ENCODE peak calls at places on chromosomes 3 and 15, in eight cellular contexts. One of them, this sample, is unnamed.

GRCh38 chr15:67945131-67945530 is 105.3 kb upstream of the RNU6-1 start:
- DNase-seq in lower lobe of right lung: no peak
- DNase-seq in fibroblast of lung: no peak
- DNase-seq in ovary: no peak
- DNase-seq in CD8-positive, alpha-beta T cell: no peak
- DNase-seq in cardiac muscle cell: no peak
- DNase-seq in heart left ventricle: no peak
- DNase-seq in PC-3: no peak
- DNase-seq in this sample: no peak

GRCh38 chr3:112672716-112673506 is 32.0 kb upstream of the CCDC80 start:
- DNase-seq in cardiac muscle cell: no peak
- DNase-seq in CD8-positive, alpha-beta T cell: no peak
- DNase-seq in heart left ventricle: no peak
- DNase-seq in ovary: no peak
- DNase-seq in PC-3: no peak
- DNase-seq in fibroblast of lung: no peak
- DNase-seq in lower lobe of right lung: no peak
- DNase-seq in this sample: no peak

GRCh38 chr3:120661963-120662347 is 20.1 kb downstream of the HGD start:
- DNase-seq in PC-3: no peak
- DNase-seq in cardiac muscle cell: no peak
- DNase-seq in heart left ventricle: no peak
- DNase-seq in lower lobe of right lung: no peak
- DNase-seq in CD8-positive, alpha-beta T cell: no peak
- DNase-seq in ovary: no peak
- DNase-seq in fibroblast of lung: no peak
- DNase-seq in this sample: no peak

GRCh38 chr3:17865626-17866025 is 123.2 kb upstream of the TBC1D5 start:
- DNase-seq in fibroblast of lung: no peak
- DNase-seq in ovary: no peak
- DNase-seq in PC-3: no peak
- DNase-seq in cardiac muscle cell: no peak
- DNase-seq in lower lobe of right lung: no peak
- DNase-seq in CD8-positive, alpha-beta T cell: no peak
- DNase-seq in heart left ventricle: no peak
- DNase-seq in this sample: no peak

GRCh38 chr15:57969355-57969754 is 96.2 kb downstream of the ALDH1A2 start:
- DNase-seq in PC-3: peak; percentile 49
- DNase-seq in ovary: no peak
- DNase-seq in CD8-positive, alpha-beta T cell: no peak
- DNase-seq in heart left ventricle: no peak
- DNase-seq in lower lobe of right lung: no peak
- DNase-seq in fibroblast of lung: no peak
- DNase-seq in cardiac muscle cell: peak; percentile 46
- DNase-seq in this sample: no peak

GRCh38 chr3:37466660-37467359 is 292.4 kb upstream of the LRRFIP2 start:
- DNase-seq in fibroblast of lung: no peak
- DNase-seq in heart left ventricle: peak; percentile 26
- DNase-seq in ovary: no peak
- DNase-seq in lower lobe of right lung: no peak
- DNase-seq in cardiac muscle cell: no peak
- DNase-seq in PC-3: no peak
- DNase-seq in CD8-positive, alpha-beta T cell: no peak
- DNase-seq in this sample: no peak

GRCh38 chr3:82100378-82100777 is 338.9 kb upstream of the GBE1 start:
- DNase-seq in PC-3: no peak
- DNase-seq in CD8-positive, alpha-beta T cell: no peak
- DNase-seq in cardiac muscle cell: no peak
- DNase-seq in heart left ventricle: no peak
- DNase-seq in fibroblast of lung: peak; percentile 82
- DNase-seq in ovary: no peak
- DNase-seq in lower lobe of right lung: no peak
- DNase-seq in this sample: no peak

GRCh38 chr3:31124368-31124767 is 229.9 kb upstream of the GADL1 start:
- DNase-seq in PC-3: no peak
- DNase-seq in cardiac muscle cell: no peak
- DNase-seq in fibroblast of lung: peak; percentile 90
- DNase-seq in lower lobe of right lung: no peak
- DNase-seq in ovary: no peak
- DNase-seq in heart left ventricle: no peak
- DNase-seq in CD8-positive, alpha-beta T cell: no peak
- DNase-seq in this sample: no peak

GRCh38 chr3:129440648-129441190 is 695 bp downstream of the IFT122 start:
- DNase-seq in fibroblast of lung: no peak
- DNase-seq in cardiac muscle cell: no peak
- DNase-seq in CD8-positive, alpha-beta T cell: no peak
- DNase-seq in PC-3: no peak
- DNase-seq in heart left ventricle: no peak
- DNase-seq in lower lobe of right lung: no peak
- DNase-seq in ovary: no peak
- DNase-seq in this sample: no peak

GRCh38 chr3:15520185-15520584 is 1.3 kb downstream of the COLQ start:
- DNase-seq in fibroblast of lung: no peak
- DNase-seq in PC-3: no peak
- DNase-seq in heart left ventricle: peak; percentile 36
- DNase-seq in lower lobe of right lung: no peak
- DNase-seq in cardiac muscle cell: no peak
- DNase-seq in CD8-positive, alpha-beta T cell: no peak
- DNase-seq in ovary: no peak
- DNase-seq in this sample: no peak

GRCh38 chr3:22245122-22245521 is 494.1 kb upstream of the ZNF385D start:
- DNase-seq in CD8-positive, alpha-beta T cell: no peak
- DNase-seq in PC-3: peak; percentile 93
- DNase-seq in lower lobe of right lung: no peak
- DNase-seq in fibroblast of lung: peak; percentile 89
- DNase-seq in ovary: no peak
- DNase-seq in heart left ventricle: no peak
- DNase-seq in cardiac muscle cell: peak; percentile 93
- DNase-seq in this sample: no peak

GRCh38 chr15:70580958-70581357 is 182.4 kb downstream of the UACA start:
- DNase-seq in CD8-positive, alpha-beta T cell: no peak
- DNase-seq in PC-3: no peak
- DNase-seq in cardiac muscle cell: no peak
- DNase-seq in fibroblast of lung: no peak
- DNase-seq in lower lobe of right lung: no peak
- DNase-seq in ovary: no peak
- DNase-seq in heart left ventricle: no peak
- DNase-seq in this sample: no peak
- H3K27me3 ChIP-seq in CD8-positive, alpha-beta T cell: no peaks in the 10 kb centered on the region
- H3K27me3 ChIP-seq in PC-3: no peaks in the 10 kb centered on the region
- H3K27me3 ChIP-seq in cardiac muscle cell: peaks cover 13% of the 10 kb centered on the region
- H3K27me3 ChIP-seq in fibroblast of lung: peaks cover 3% of the 10 kb centered on the region
- H3K27me3 ChIP-seq in lower lobe of right lung: peaks cover 22% of the 10 kb centered on the region
- H3K27me3 ChIP-seq in ovary: no peaks in the 10 kb centered on the region
- H3K27me3 ChIP-seq in heart left ventricle: peaks cover 10% of the 10 kb centered on the region
- H3K27me3 ChIP-seq in this sample: no peaks in the 10 kb centered on the region

GRCh38 chr3:169362872-169363271 is 300.6 kb downstream of the MECOM start:
- DNase-seq in heart left ventricle: no peak
- DNase-seq in PC-3: peak; percentile 6
- DNase-seq in fibroblast of lung: no peak
- DNase-seq in ovary: no peak
- DNase-seq in CD8-positive, alpha-beta T cell: no peak
- DNase-seq in cardiac muscle cell: no peak
- DNase-seq in lower lobe of right lung: no peak
- DNase-seq in this sample: no peak
- H3K27me3 ChIP-seq in heart left ventricle: no peaks in the 10 kb centered on the region
- H3K27me3 ChIP-seq in PC-3: no peaks in the 10 kb centered on the region
- H3K27me3 ChIP-seq in fibroblast of lung: no peaks in the 10 kb centered on the region
- H3K27me3 ChIP-seq in ovary: no peaks in the 10 kb centered on the region
- H3K27me3 ChIP-seq in CD8-positive, alpha-beta T cell: no peaks in the 10 kb centered on the region
- H3K27me3 ChIP-seq in cardiac muscle cell: no peaks in the 10 kb centered on the region
- H3K27me3 ChIP-seq in lower lobe of right lung: no peaks in the 10 kb centered on the region
- H3K27me3 ChIP-seq in this sample: no peaks in the 10 kb centered on the region

GRCh38 chr3:13018561-13019242 is 54.5 kb downstream of the IQSEC1 start:
- DNase-seq in heart left ventricle: no peak
- DNase-seq in CD8-positive, alpha-beta T cell: no peak
- DNase-seq in lower lobe of right lung: peak; percentile 42
- DNase-seq in fibroblast of lung: no peak
- DNase-seq in cardiac muscle cell: no peak
- DNase-seq in ovary: no peak
- DNase-seq in PC-3: no peak
- DNase-seq in this sample: no peak
- H3K27me3 ChIP-seq in heart left ventricle: no peaks in the 10 kb centered on the region
- H3K27me3 ChIP-seq in CD8-positive, alpha-beta T cell: no peaks in the 10 kb centered on the region
- H3K27me3 ChIP-seq in lower lobe of right lung: no peaks in the 10 kb centered on the region
- H3K27me3 ChIP-seq in fibroblast of lung: no peaks in the 10 kb centered on the region
- H3K27me3 ChIP-seq in cardiac muscle cell: no peaks in the 10 kb centered on the region
- H3K27me3 ChIP-seq in ovary: no peaks in the 10 kb centered on the region
- H3K27me3 ChIP-seq in PC-3: no peaks in the 10 kb centered on the region
- H3K27me3 ChIP-seq in this sample: no peaks in the 10 kb centered on the region

GRCh38 chr3:20698896-20699295 is 512.9 kb upstream of the SGO1 start:
- DNase-seq in lower lobe of right lung: no peak
- DNase-seq in ovary: no peak
- DNase-seq in CD8-positive, alpha-beta T cell: no peak
- DNase-seq in fibroblast of lung: no peak
- DNase-seq in cardiac muscle cell: no peak
- DNase-seq in heart left ventricle: no peak
- DNase-seq in PC-3: no peak
- DNase-seq in this sample: no peak

GRCh38 chr3:20692675-20693074 is 506.7 kb upstream of the SGO1 start:
- DNase-seq in ovary: no peak
- DNase-seq in cardiac muscle cell: no peak
- DNase-seq in fibroblast of lung: no peak
- DNase-seq in lower lobe of right lung: no peak
- DNase-seq in heart left ventricle: no peak
- DNase-seq in CD8-positive, alpha-beta T cell: no peak
- DNase-seq in PC-3: no peak
- DNase-seq in this sample: no peak

GRCh38 chr3:20700702-20701101 is 514.7 kb upstream of the SGO1 start:
- DNase-seq in lower lobe of right lung: no peak
- DNase-seq in ovary: no peak
- DNase-seq in cardiac muscle cell: no peak
- DNase-seq in heart left ventricle: peak; percentile 10
- DNase-seq in CD8-positive, alpha-beta T cell: no peak
- DNase-seq in PC-3: no peak
- DNase-seq in fibroblast of lung: no peak
- DNase-seq in this sample: no peak

DNA sequence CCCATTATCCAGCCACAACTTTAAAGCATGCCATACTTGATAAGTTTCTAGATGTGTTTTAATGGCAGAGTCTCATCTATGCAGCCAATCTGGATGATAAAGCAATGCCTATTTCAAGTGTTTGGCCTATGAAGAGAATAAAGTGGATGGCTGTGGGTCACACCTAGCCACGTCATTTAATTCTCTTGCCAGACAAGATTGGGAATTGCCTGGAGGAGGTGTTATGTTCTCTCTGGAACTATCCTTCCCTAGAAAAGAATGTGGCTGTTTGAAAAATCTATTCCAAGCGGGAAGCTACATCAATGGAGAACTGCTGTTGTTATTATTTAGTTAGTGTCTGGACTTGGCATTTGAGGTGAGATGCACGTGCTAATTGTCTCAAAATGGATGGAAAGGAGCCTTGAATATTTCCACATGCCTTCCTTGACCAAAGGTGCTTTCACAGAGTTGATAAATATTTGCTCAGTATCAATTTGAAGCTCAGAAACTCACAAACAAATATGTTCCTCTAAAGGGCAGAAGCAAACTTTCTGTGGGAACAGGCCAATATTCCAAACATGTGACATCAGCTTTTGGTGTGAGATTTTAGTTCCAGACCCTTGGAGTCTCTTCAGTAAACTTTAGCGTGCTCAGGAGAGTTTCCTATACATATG is 510.5 kb upstream of the SGO1 start:
- DNase-seq in ovary: no peak
- DNase-seq in PC-3: no peak
- DNase-seq in lower lobe of right lung: no peak
- DNase-seq in heart left ventricle: no peak
- DNase-seq in CD8-positive, alpha-beta T cell: no peak
- DNase-seq in fibroblast of lung: no peak
- DNase-seq in cardiac muscle cell: no peak
- DNase-seq in this sample: no peak
- H3K27me3 ChIP-seq in ovary: no peaks in the 10 kb centered on the region
- H3K27me3 ChIP-seq in PC-3: no peaks in the 10 kb centered on the region
- H3K27me3 ChIP-seq in lower lobe of right lung: no peaks in the 10 kb centered on the region
- H3K27me3 ChIP-seq in heart left ventricle: no peaks in the 10 kb centered on the region
- H3K27me3 ChIP-seq in CD8-positive, alpha-beta T cell: no peaks in the 10 kb centered on the region
- H3K27me3 ChIP-seq in fibroblast of lung: no peaks in the 10 kb centered on the region
- H3K27me3 ChIP-seq in cardiac muscle cell: no peaks in the 10 kb centered on the region
- H3K27me3 ChIP-seq in this sample: no peaks in the 10 kb centered on the region

GRCh38 chr3:42406727-42407450 is 3.5 kb downstream of the LYZL4 start:
- DNase-seq in cardiac muscle cell: no peak
- DNase-seq in CD8-positive, alpha-beta T cell: no peak
- DNase-seq in heart left ventricle: no peak
- DNase-seq in lower lobe of right lung: no peak
- DNase-seq in PC-3: no peak
- DNase-seq in fibroblast of lung: no peak
- DNase-seq in ovary: no peak
- DNase-seq in this sample: no peak

GRCh38 chr3:42410362-42410761 is at the start of gene LYZL4:
- DNase-seq in heart left ventricle: no peak
- DNase-seq in PC-3: no peak
- DNase-seq in fibroblast of lung: no peak
- DNase-seq in cardiac muscle cell: no peak
- DNase-seq in lower lobe of right lung: no peak
- DNase-seq in CD8-positive, alpha-beta T cell: no peak
- DNase-seq in ovary: no peak
- DNase-seq in this sample: no peak

GRCh38 chr3:42412526-42413155 is 2.2 kb upstream of the LYZL4 start:
- DNase-seq in CD8-positive, alpha-beta T cell: no peak
- DNase-seq in PC-3: no peak
- DNase-seq in fibroblast of lung: no peak
- DNase-seq in lower lobe of right lung: no peak
- DNase-seq in heart left ventricle: no peak
- DNase-seq in ovary: no peak
- DNase-seq in cardiac muscle cell: no peak
- DNase-seq in this sample: no peak

GRCh38 chr3:42408156-42408555 is 2.3 kb downstream of the LYZL4 start:
- DNase-seq in cardiac muscle cell: no peak
- DNase-seq in PC-3: no peak
- DNase-seq in CD8-positive, alpha-beta T cell: no peak
- DNase-seq in ovary: no peak
- DNase-seq in heart left ventricle: no peak
- DNase-seq in fibroblast of lung: no peak
- DNase-seq in lower lobe of right lung: no peak
- DNase-seq in this sample: no peak

DNA sequence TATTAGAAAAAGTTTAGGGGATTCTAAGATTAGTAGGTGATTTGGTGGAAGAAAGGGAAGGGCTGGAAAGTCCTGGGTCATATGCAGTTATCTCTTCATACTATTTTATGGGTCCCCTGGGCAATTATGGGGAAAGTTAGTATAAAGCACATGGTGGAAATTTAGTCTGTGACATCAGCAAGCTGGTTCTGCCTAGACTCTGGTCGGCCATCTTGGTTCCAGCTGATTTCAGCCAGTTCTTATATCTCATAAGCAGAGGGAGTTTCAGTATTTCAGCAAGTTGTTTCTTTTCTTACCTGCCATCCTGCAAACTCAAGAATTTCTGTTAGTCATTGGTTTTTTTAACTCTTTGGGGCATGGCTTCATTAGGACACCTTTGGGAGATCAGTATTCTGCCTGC is 1.0 kb upstream of the LYZL4 start:
- DNase-seq in fibroblast of lung: no peak
- DNase-seq in PC-3: no peak
- DNase-seq in heart left ventricle: no peak
- DNase-seq in cardiac muscle cell: no peak
- DNase-seq in ovary: no peak
- DNase-seq in lower lobe of right lung: no peak
- DNase-seq in CD8-positive, alpha-beta T cell: no peak
- DNase-seq in this sample: no peak
- H3K27me3 ChIP-seq in fibroblast of lung: peaks cover 5% of the 10 kb centered on the region
- H3K27me3 ChIP-seq in PC-3: peaks cover 62% of the 10 kb centered on the region
- H3K27me3 ChIP-seq in heart left ventricle: no peaks in the 10 kb centered on the region
- H3K27me3 ChIP-seq in cardiac muscle cell: no peaks in the 10 kb centered on the region
- H3K27me3 ChIP-seq in ovary: no peaks in the 10 kb centered on the region
- H3K27me3 ChIP-seq in lower lobe of right lung: no peaks in the 10 kb centered on the region
- H3K27me3 ChIP-seq in CD8-positive, alpha-beta T cell: no peaks in the 10 kb centered on the region
- H3K27me3 ChIP-seq in this sample: no peaks in the 10 kb centered on the region